ENCODE peak calls at places on chromosome 15, in ten cellular contexts. One of them, this sample, is unnamed.

GRCh38 chr15:66879968-66880367 is 177.9 kb downstream of the SMAD6 start:
- DNase-seq in MM.1S: no peak
- DNase-seq in astrocyte: no peak
- DNase-seq in GM23248: peak
- DNase-seq in mammary epithelial cell: no peak
- DNase-seq in PC-9: no peak
- DNase-seq in hepatocyte: no peak
- DNase-seq in GM12878: no peak
- DNase-seq in endothelial cell of umbilical vein: no peak
- DNase-seq in HCT116: no peak
- DNase-seq in this sample: no peak

GRCh38 chr15:29208352-29208751 is 61.3 kb downstream of the NSMCE3 start:
- DNase-seq in GM12878: no peak
- DNase-seq in hepatocyte: no peak
- DNase-seq in mammary epithelial cell: no peak
- DNase-seq in MM.1S: no peak
- DNase-seq in GM23248: no peak
- DNase-seq in HCT116: no peak
- DNase-seq in endothelial cell of umbilical vein: no peak
- DNase-seq in astrocyte: no peak
- DNase-seq in PC-9: no peak
- DNase-seq in this sample: no peak

GRCh38 chr15:90530250-90531051 is 728 bp downstream of the CRTC3 start:
- DNase-seq in mammary epithelial cell: peak
- DNase-seq in MM.1S: peak
- DNase-seq in endothelial cell of umbilical vein: peak
- DNase-seq in hepatocyte: peak
- DNase-seq in GM12878: no peak
- DNase-seq in astrocyte: peak
- DNase-seq in HCT116: no peak
- DNase-seq in GM23248: peak
- DNase-seq in PC-9: peak
- DNase-seq in this sample: peak

GRCh38 chr15:33115191-33115861 is 79.2 kb downstream of the FMN1 start:
- DNase-seq in GM12878: no peak
- DNase-seq in astrocyte: no peak
- DNase-seq in HCT116: no peak
- DNase-seq in PC-9: no peak
- DNase-seq in GM23248: no peak
- DNase-seq in MM.1S: no peak
- DNase-seq in hepatocyte: no peak
- DNase-seq in mammary epithelial cell: no peak
- DNase-seq in endothelial cell of umbilical vein: no peak
- DNase-seq in this sample: no peak

GRCh38 chr15:36880913-36881290 is 219.4 kb downstream of the MEIS2 start:
- DNase-seq in GM23248: no peak
- DNase-seq in GM12878: no peak
- DNase-seq in endothelial cell of umbilical vein: no peak
- DNase-seq in PC-9: no peak
- DNase-seq in mammary epithelial cell: no peak
- DNase-seq in HCT116: no peak
- DNase-seq in hepatocyte: no peak
- DNase-seq in MM.1S: no peak
- DNase-seq in astrocyte: no peak
- DNase-seq in this sample: no peak

GRCh38 chr15:89575656-89576416 is 567 bp downstream of the TICRR start:
- DNase-seq in HCT116: no peak
- DNase-seq in PC-9: no peak
- DNase-seq in GM23248: peak
- DNase-seq in MM.1S: peak
- DNase-seq in mammary epithelial cell: peak
- DNase-seq in astrocyte: no peak
- DNase-seq in hepatocyte: peak
- DNase-seq in GM12878: no peak
- DNase-seq in endothelial cell of umbilical vein: peak
- DNase-seq in this sample: peak

GRCh38 chr15:67185051-67185450 is 69.4 kb downstream of the AAGAB start:
- DNase-seq in HCT116: no peak
- DNase-seq in MM.1S: no peak
- DNase-seq in astrocyte: no peak
- DNase-seq in GM23248: no peak
- DNase-seq in endothelial cell of umbilical vein: no peak
- DNase-seq in GM12878: no peak
- DNase-seq in PC-9: no peak
- DNase-seq in mammary epithelial cell: no peak
- DNase-seq in hepatocyte: no peak
- DNase-seq in this sample: no peak

GRCh38 chr15:67895237-67895636 is 55.4 kb upstream of the RNU6-1 start:
- DNase-seq in HCT116: no peak
- DNase-seq in GM23248: no peak
- DNase-seq in PC-9: no peak
- DNase-seq in MM.1S: no peak
- DNase-seq in astrocyte: no peak
- DNase-seq in endothelial cell of umbilical vein: no peak
- DNase-seq in GM12878: no peak
- DNase-seq in mammary epithelial cell: no peak
- DNase-seq in hepatocyte: no peak
- DNase-seq in this sample: no peak

GRCh38 chr15:90214553-90215205 is 13.5 kb downstream of the SEMA4B start:
- DNase-seq in HCT116: no peak
- DNase-seq in GM12878: no peak
- DNase-seq in MM.1S: no peak
- DNase-seq in GM23248: peak
- DNase-seq in astrocyte: no peak
- DNase-seq in mammary epithelial cell: no peak
- DNase-seq in endothelial cell of umbilical vein: no peak
- DNase-seq in hepatocyte: peak
- DNase-seq in PC-9: no peak
- DNase-seq in this sample: no peak

GRCh38 chr15:57740048-57740447 is 33.5 kb downstream of the POLR2M start:
- DNase-seq in PC-9: no peak
- DNase-seq in hepatocyte: no peak
- DNase-seq in HCT116: no peak
- DNase-seq in astrocyte: no peak
- DNase-seq in mammary epithelial cell: no peak
- DNase-seq in GM12878: no peak
- DNase-seq in MM.1S: no peak
- DNase-seq in GM23248: no peak
- DNase-seq in endothelial cell of umbilical vein: no peak
- DNase-seq in this sample: no peak

GRCh38 chr15:41501191-41501917 is 7.7 kb downstream of the ITPKA start:
- DNase-seq in GM12878: no peak
- DNase-seq in HCT116: no peak
- DNase-seq in endothelial cell of umbilical vein: peak
- DNase-seq in MM.1S: no peak
- DNase-seq in mammary epithelial cell: no peak
- DNase-seq in GM23248: peak
- DNase-seq in astrocyte: no peak
- DNase-seq in PC-9: no peak
- DNase-seq in hepatocyte: peak
- DNase-seq in this sample: peak

GRCh38 chr15:65747265-65747664 is 44.8 kb downstream of the DENND4A start:
- DNase-seq in HCT116: no peak
- DNase-seq in hepatocyte: no peak
- DNase-seq in endothelial cell of umbilical vein: no peak
- DNase-seq in mammary epithelial cell: no peak
- DNase-seq in GM12878: no peak
- DNase-seq in MM.1S: no peak
- DNase-seq in GM23248: no peak
- DNase-seq in PC-9: no peak
- DNase-seq in astrocyte: no peak
- DNase-seq in this sample: no peak

GRCh38 chr15:25862469-25863066 is 559 bp downstream of the ATP10A start:
- DNase-seq in MM.1S: no peak
- DNase-seq in mammary epithelial cell: peak
- DNase-seq in endothelial cell of umbilical vein: no peak
- DNase-seq in HCT116: no peak
- DNase-seq in PC-9: no peak
- DNase-seq in astrocyte: no peak
- DNase-seq in hepatocyte: peak
- DNase-seq in GM12878: no peak
- DNase-seq in GM23248: peak
- DNase-seq in this sample: peak
- TF ChIP-seq EZH2 in MM.1S: no peak
- TF ChIP-seq EZH2 in mammary epithelial cell: no peak
- TF ChIP-seq EZH2 in endothelial cell of umbilical vein: no peak
- TF ChIP-seq EZH2 in HCT116: no peak
- TF ChIP-seq EZH2 in PC-9: no peak
- TF ChIP-seq EZH2 in astrocyte: no peak
- TF ChIP-seq EZH2 in hepatocyte: no peak
- TF ChIP-seq EZH2 in GM12878: no peak
- TF ChIP-seq EZH2 in GM23248: no peak
- TF ChIP-seq EZH2 in this sample: no peak

GRCh38 chr15:93005133-93005532 is 83.9 kb downstream of the RGMA start:
- DNase-seq in endothelial cell of umbilical vein: no peak
- DNase-seq in HCT116: no peak
- DNase-seq in MM.1S: no peak
- DNase-seq in GM12878: no peak
- DNase-seq in hepatocyte: no peak
- DNase-seq in PC-9: no peak
- DNase-seq in mammary epithelial cell: no peak
- DNase-seq in astrocyte: no peak
- DNase-seq in GM23248: no peak
- DNase-seq in this sample: no peak

GRCh38 chr15:93001156-93001555 is 87.9 kb downstream of the RGMA start:
- DNase-seq in GM12878: no peak
- DNase-seq in hepatocyte: no peak
- DNase-seq in GM23248: no peak
- DNase-seq in endothelial cell of umbilical vein: no peak
- DNase-seq in mammary epithelial cell: no peak
- DNase-seq in MM.1S: no peak
- DNase-seq in HCT116: no peak
- DNase-seq in astrocyte: peak
- DNase-seq in PC-9: no peak
- DNase-seq in this sample: peak

GRCh38 chr15:92997821-92998220 is 91.2 kb downstream of the RGMA start:
- DNase-seq in astrocyte: no peak
- DNase-seq in MM.1S: no peak
- DNase-seq in endothelial cell of umbilical vein: no peak
- DNase-seq in PC-9: no peak
- DNase-seq in HCT116: no peak
- DNase-seq in mammary epithelial cell: no peak
- DNase-seq in GM12878: no peak
- DNase-seq in hepatocyte: no peak
- DNase-seq in GM23248: no peak
- DNase-seq in this sample: no peak

DNA sequence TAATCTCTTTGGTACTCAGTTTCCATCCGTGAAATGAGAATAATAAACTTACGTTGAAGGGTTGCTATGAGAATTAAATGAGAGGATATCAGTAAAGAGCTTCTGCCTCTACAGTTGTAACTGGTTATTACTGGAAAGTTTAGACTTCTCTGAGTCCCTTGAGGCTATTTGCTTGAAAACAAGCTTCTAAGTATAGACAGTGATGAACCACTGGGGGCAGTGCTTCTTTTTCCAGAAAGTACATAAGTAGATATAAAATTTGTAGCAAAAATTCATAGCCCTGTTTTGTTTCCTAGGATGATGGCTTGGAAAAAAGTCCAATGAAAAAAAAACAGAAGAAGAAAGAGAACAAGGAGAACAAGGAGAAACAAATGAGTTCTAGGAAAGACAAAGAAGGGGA is 87.1 kb downstream of the RGMA start:
- DNase-seq in PC-9: no peak
- DNase-seq in MM.1S: no peak
- DNase-seq in endothelial cell of umbilical vein: no peak
- DNase-seq in GM12878: no peak
- DNase-seq in astrocyte: no peak
- DNase-seq in mammary epithelial cell: no peak
- DNase-seq in GM23248: peak
- DNase-seq in HCT116: no peak
- DNase-seq in hepatocyte: no peak
- DNase-seq in this sample: no peak
- H3K4me2 ChIP-seq in PC-9: no peak
- H3K4me2 ChIP-seq in MM.1S: no peak
- H3K4me2 ChIP-seq in endothelial cell of umbilical vein: no peak
- H3K4me2 ChIP-seq in GM12878: no peak
- H3K4me2 ChIP-seq in astrocyte: no peak
- H3K4me2 ChIP-seq in mammary epithelial cell: no peak
- H3K4me2 ChIP-seq in GM23248: no peak
- H3K4me2 ChIP-seq in HCT116: no peak
- H3K4me2 ChIP-seq in hepatocyte: no peak
- H3K4me2 ChIP-seq in this sample: no peak

DNA sequence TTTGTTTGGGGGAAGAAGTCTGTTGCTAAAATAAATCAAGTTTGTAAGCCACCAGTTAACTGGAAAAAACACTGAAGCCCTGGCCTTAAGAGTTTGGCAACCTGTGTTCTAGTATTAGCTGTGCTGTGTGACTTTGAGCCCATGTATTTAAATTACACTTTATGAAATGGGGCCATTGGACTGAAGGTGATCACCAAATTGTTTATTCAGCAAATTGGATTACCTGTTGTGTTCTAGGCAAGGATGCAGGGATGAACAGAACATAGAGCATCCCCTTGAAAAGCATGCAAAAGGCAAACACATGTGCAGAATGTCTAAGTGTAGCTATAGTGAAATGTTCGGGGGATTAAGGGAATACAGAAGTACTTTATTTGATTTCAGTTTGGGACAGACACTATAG is 54.6 kb downstream of the TMOD3 start:
- DNase-seq in astrocyte: no peak
- DNase-seq in GM12878: no peak
- DNase-seq in hepatocyte: no peak
- DNase-seq in MM.1S: no peak
- DNase-seq in GM23248: no peak
- DNase-seq in mammary epithelial cell: no peak
- DNase-seq in endothelial cell of umbilical vein: no peak
- DNase-seq in PC-9: no peak
- DNase-seq in HCT116: no peak
- DNase-seq in this sample: no peak
- H2AFZ ChIP-seq in astrocyte: no peak
- H2AFZ ChIP-seq in GM12878: no peak
- H2AFZ ChIP-seq in hepatocyte: no peak
- H2AFZ ChIP-seq in MM.1S: no peak
- H2AFZ ChIP-seq in GM23248: no peak
- H2AFZ ChIP-seq in mammary epithelial cell: no peak
- H2AFZ ChIP-seq in endothelial cell of umbilical vein: no peak
- H2AFZ ChIP-seq in PC-9: no peak
- H2AFZ ChIP-seq in HCT116: no peak
- H2AFZ ChIP-seq in this sample: no peak

DNA sequence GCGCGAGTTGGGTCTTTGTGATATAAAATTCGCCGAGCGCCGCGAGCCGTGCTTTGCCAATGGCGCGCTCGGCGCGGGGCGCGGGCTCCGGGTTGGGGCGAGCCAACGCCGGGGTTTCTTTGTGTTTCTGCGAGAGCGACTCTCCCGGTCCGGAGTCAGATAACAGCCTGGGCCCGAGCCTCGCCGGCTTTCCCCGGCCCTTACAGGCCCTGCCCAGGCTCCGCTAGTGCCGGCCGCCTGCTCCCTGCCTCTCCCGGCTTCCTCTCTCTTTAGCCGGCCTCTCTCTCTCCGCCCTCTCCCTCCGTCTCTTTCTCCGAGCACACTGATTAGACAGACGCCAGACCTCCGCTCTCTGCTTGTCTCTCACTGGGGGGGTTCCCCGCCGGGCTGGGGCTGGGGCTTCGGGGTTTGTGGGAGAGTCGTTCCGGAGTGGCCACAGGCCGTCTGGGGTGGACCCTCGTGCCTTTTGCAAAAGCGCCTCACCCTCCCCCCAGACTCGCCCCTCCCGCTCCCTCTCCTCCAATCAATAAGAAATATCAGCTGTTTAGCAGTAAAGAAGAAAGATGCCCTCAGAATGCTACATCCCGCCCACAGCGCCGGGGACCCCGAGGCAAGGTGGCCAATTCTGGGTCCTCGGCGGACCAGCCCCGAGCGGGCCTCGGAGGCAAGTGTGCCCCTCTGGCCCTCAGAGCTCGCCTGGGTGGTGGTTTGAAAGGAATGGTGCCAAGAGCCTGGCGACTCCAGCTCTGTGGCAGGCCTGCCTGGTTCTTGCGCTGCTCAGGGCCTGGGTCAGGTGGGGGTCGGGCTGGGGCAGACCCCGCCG is 2.9 kb downstream of the NR2F2 start:
- DNase-seq in hepatocyte: peak
- DNase-seq in PC-9: no peak
- DNase-seq in HCT116: no peak
- DNase-seq in GM12878: no peak
- DNase-seq in astrocyte: peak
- DNase-seq in GM23248: peak
- DNase-seq in endothelial cell of umbilical vein: no peak
- DNase-seq in mammary epithelial cell: no peak
- DNase-seq in MM.1S: no peak
- DNase-seq in this sample: peak
- TF ChIP-seq EZH2 in hepatocyte: no peak
- TF ChIP-seq EZH2 in PC-9: no peak
- TF ChIP-seq EZH2 in HCT116: no peak
- TF ChIP-seq EZH2 in GM12878: no peak
- TF ChIP-seq EZH2 in astrocyte: no peak
- TF ChIP-seq EZH2 in GM23248: no peak
- TF ChIP-seq EZH2 in endothelial cell of umbilical vein: no peak
- TF ChIP-seq EZH2 in mammary epithelial cell: no peak
- TF ChIP-seq EZH2 in MM.1S: no peak
- TF ChIP-seq EZH2 in this sample: no peak